ENCODE peak calls at places on chromosomes 2 and 18, in seven cellular contexts. R, T, Q, K, G, V and S are unnamed samples.

GRCh38 chr2:142944264-142944663 is 66.8 kb downstream of the KYNU start:
- DNase-seq in Q (no peak), K (no peak), V (no peak), R (peak), G (peak), T (no peak), S (no peak)

GRCh38 chr2:110149330-110150220 is 34.0 kb upstream of the MALL start:
- DNase-seq in R (peak), Q (no peak), V (no peak), G (peak), K (no peak), T (no peak), S (no peak)

GRCh38 chr18:36419913-36420531 is 122.5 kb downstream of the FHOD3 start:
- DNase-seq in G (peak), T (peak), K (no peak), R (peak), V (no peak), Q (no peak), S (no peak)

GRCh38 chr2:151999058-151999457 is 99.8 kb downstream of the CACNB4 start:
- DNase-seq in V (peak), T (peak), K (peak), G (peak), Q (peak), R (peak), S (no peak)

GRCh38 chr2:201996681-201997254 is 36.9 kb upstream of the FZD7 start:
- DNase-seq in T (no peak), R (no peak), V (no peak), K (no peak), G (no peak), Q (no peak), S (no peak)

GRCh38 chr2:76998713-76999112 is 523.5 kb downstream of the LRRTM4 start:
- DNase-seq in Q (no peak), V (no peak), G (no peak), K (no peak), R (no peak), T (no peak), S (no peak)

GRCh38 chr2:160512484-160512883 is 18.9 kb upstream of the RBMS1 start:
- DNase-seq in T (no peak), G (no peak), R (no peak), Q (no peak), K (no peak), V (no peak), S (no peak)

GRCh38 chr2:3959372-3959771 is 256.0 kb downstream of the DCDC2C start:
- DNase-seq in V (no peak), Q (no peak), T (peak), G (peak), K (no peak), R (peak), S (no peak)

GRCh38 chr2:223549215-223549614 is 52.9 kb downstream of the SCG2 start:
- DNase-seq in G (peak), K (no peak), T (no peak), R (peak), Q (no peak), V (no peak), S (no peak)

GRCh38 chr2:234420406-234420805 is 76.5 kb downstream of the ARL4C start:
- DNase-seq in T (no peak), V (no peak), K (no peak), Q (peak), G (peak), R (no peak), S (no peak)

GRCh38 chr2:209702775-209703174 is 68.9 kb upstream of the UNC80 start:
- DNase-seq in V (no peak), K (no peak), T (no peak), Q (no peak), R (no peak), G (no peak), S (no peak)

GRCh38 chr18:51149605-51150429 is 47.7 kb downstream of the MEX3C start:
- DNase-seq in V (no peak), G (peak), T (peak), Q (no peak), K (no peak), R (peak), S (no peak)

GRCh38 chr2:9763356-9764152 is 79.7 kb upstream of the TAF1B start:
- DNase-seq in G (peak), T (peak), V (no peak), Q (no peak), K (no peak), R (peak), S (no peak)

GRCh38 chr2:61420986-61421546 is 49.8 kb downstream of the USP34 start:
- DNase-seq in Q (no peak), K (no peak), G (no peak), V (no peak), R (no peak), T (no peak), S (no peak)

GRCh38 chr2:73886357-73886756 is 6.5 kb upstream of the ACTG2 start:
- DNase-seq in K (no peak), Q (no peak), V (peak), T (no peak), R (no peak), G (no peak), S (no peak)

GRCh38 chr2:240595381-240596079 is 9.0 kb downstream of the CAPN10 start:
- DNase-seq in Q (peak), R (peak), K (no peak), V (peak), G (no peak), T (peak), S (peak)